ENCODE peak calls at places on chromosomes 7 and 10, in six cellular contexts. O, Z, X, K, E and M are unnamed samples.

GRCh38 chr10:131653550-131654470 is 247.0 kb upstream of the PPP2R2D start:
- DNase-seq in O (no peak), Z (no peak), X (no peak), K (no peak), E (no peak), M (no peak)

GRCh38 chr10:129755075-129756020 is 208.7 kb downstream of the EBF3 start:
- DNase-seq in O (no peak), Z (no peak), X (no peak), K (peak), E (no peak), M (no peak)

GRCh38 chr7:74405191-74405898 is 48.4 kb upstream of the GTF2IRD1 start:
- DNase-seq in O (no peak), Z (no peak), X (peak), K (no peak), E (no peak), M (peak)

GRCh38 chr7:147982307-147982706 is 608.3 kb upstream of the C7orf33 start:
- DNase-seq in O (no peak), Z (no peak), X (no peak), K (no peak), E (no peak), M (no peak)

GRCh38 chr7:44059219-44060090 is 5.9 kb downstream of the PGAM2 start:
- DNase-seq in O (no peak), Z (no peak), X (no peak), K (no peak), E (no peak), M (no peak)

GRCh38 chr7:6181136-6181535 is 91.3 kb downstream of the CYTH3 start:
- DNase-seq in O (no peak), Z (no peak), X (no peak), K (no peak), E (no peak), M (peak)

GRCh38 chr7:71846160-71846559 is 566.0 kb downstream of the CALN1 start:
- DNase-seq in O (no peak), Z (no peak), X (no peak), K (no peak), E (no peak), M (peak)

GRCh38 chr7:140326116-140326928 is 72.0 kb downstream of the SLC37A3 start:
- DNase-seq in O (peak), Z (peak), X (peak), K (peak), E (peak), M (peak)

GRCh38 chr7:28130277-28130676 is 50.3 kb downstream of the JAZF1 start:
- DNase-seq in O (no peak), Z (no peak), X (no peak), K (no peak), E (no peak), M (no peak)

GRCh38 chr10:80279146-80279545 is 10.3 kb downstream of the MAT1A start:
- DNase-seq in O (no peak), Z (no peak), X (no peak), K (no peak), E (no peak), M (no peak)

GRCh38 chr10:131750171-131750895 is 150.5 kb upstream of the PPP2R2D start:
- DNase-seq in O (no peak), Z (no peak), X (no peak), K (no peak), E (no peak), M (no peak)

GRCh38 chr7:24587853-24588252 is 14.6 kb downstream of the PALS2 start:
- DNase-seq in O (peak), Z (no peak), X (peak), K (peak), E (no peak), M (peak)

GRCh38 chr10:43265799-43266721 is 805 bp downstream of the RASGEF1A start:
- DNase-seq in O (peak), Z (peak), X (no peak), K (peak), E (no peak), M (no peak)

GRCh38 chr10:58512470-58513188 is at the start of gene BICC1:
- DNase-seq in O (no peak), Z (no peak), X (peak), K (no peak), E (no peak), M (peak)

GRCh38 chr7:55251313-55251712 is 113.8 kb upstream of the LANCL2 start:
- DNase-seq in O (no peak), Z (no peak), X (no peak), K (no peak), E (no peak), M (no peak)

GRCh38 chr7:124031919-124032318 is 948 bp downstream of the TMEM229A start:
- DNase-seq in O (no peak), Z (no peak), X (peak), K (no peak), E (no peak), M (peak)